ENCODE peak calls at places on chromosome 10, in five cellular contexts. H is heart right ventricle, Y is HT1080, B is anterior cingulate cortex, G is COR-L47. W is an unnamed sample.

GRCh38 chr10:35781643-35782035 is 139.5 kb upstream of the FZD8 start:
- DNase-seq in G (no peak), B (no peak), H (no peak), Y (peak), W (no peak)

GRCh38 chr10:113129117-113129516 is 179.1 kb downstream of the TCF7L2 start:
- DNase-seq in B (no peak), H (no peak), Y (no peak), G (no peak), W (no peak)

GRCh38 chr10:21403256-21404015 is 122.0 kb downstream of the SKIDA1 start:
- DNase-seq in H (no peak), Y (no peak), B (no peak), G (no peak), W (no peak)

GRCh38 chr10:15035385-15036301 is 8.1 kb upstream of the OLAH start:
- DNase-seq in H (peak), Y (peak), G (no peak), B (no peak), W (peak)

GRCh38 chr10:97612386-97612785 is 20.9 kb downstream of the MORN4 start:
- DNase-seq in Y (peak), B (no peak), H (peak), G (no peak), W (no peak)

GRCh38 chr10:87541114-87541513 is 36.4 kb downstream of the MINPP1 start:
- DNase-seq in B (no peak), Y (no peak), G (no peak), H (no peak), W (no peak)

GRCh38 chr10:17961551-17962422 is 10.1 kb downstream of the SLC39A12 start:
- DNase-seq in B (no peak), G (no peak), H (no peak), Y (peak), W (no peak)

GRCh38 chr10:93039721-93040120 is 20.9 kb upstream of the CYP26C1 start:
- DNase-seq in G (no peak), Y (peak), B (no peak), H (no peak), W (no peak)

GRCh38 chr10:88886557-88886956 is 6.5 kb downstream of the STAMBPL1 start:
- DNase-seq in G (no peak), Y (no peak), B (no peak), H (no peak), W (no peak)

GRCh38 chr10:34641913-34642558 is 173.1 kb downstream of the PARD3 start:
- DNase-seq in Y (no peak), G (no peak), B (no peak), H (no peak), W (no peak)

GRCh38 chr10:88066876-88067275 is 203.5 kb downstream of the PTEN start:
- DNase-seq in G (no peak), B (no peak), H (no peak), Y (no peak), W (no peak)

W was measured in upper lobe of right lung.